ENCODE peak calls at places on chromosomes 4 and X, in five cellular contexts. One of them, this sample, is unnamed.

GRCh38 chr4:110904435-110905050 is 281.7 kb upstream of the PITX2 start:
- DNase-seq in Calu3: no peak
- DNase-seq in RWPE2: no peak
- DNase-seq in IMR-90: peak; percentile 8
- DNase-seq in nephron progenitor cell: no peak
- DNase-seq in this sample: no peak

GRCh38 chr4:77176606-77177005 is 19.6 kb downstream of the CCNG2 start:
- DNase-seq in nephron progenitor cell: no peak
- DNase-seq in Calu3: no peak
- DNase-seq in RWPE2: no peak
- DNase-seq in IMR-90: no peak
- DNase-seq in this sample: no peak

GRCh38 chr4:111360906-111361305 is 738.0 kb upstream of the PITX2 start:
- DNase-seq in IMR-90: peak; percentile 7
- DNase-seq in Calu3: no peak
- DNase-seq in RWPE2: no peak
- DNase-seq in nephron progenitor cell: no peak
- DNase-seq in this sample: no peak

GRCh38 chr4:113467581-113467980 is 294.0 kb downstream of the CAMK2D start:
- DNase-seq in Calu3: no peak
- DNase-seq in RWPE2: no peak
- DNase-seq in nephron progenitor cell: no peak
- DNase-seq in IMR-90: peak; percentile 68
- DNase-seq in this sample: no peak

GRCh38 chr4:126766266-126766665 is 866.5 kb upstream of the INTU start:
- DNase-seq in RWPE2: no peak
- DNase-seq in nephron progenitor cell: no peak
- DNase-seq in Calu3: no peak
- DNase-seq in IMR-90: peak; percentile 36
- DNase-seq in this sample: no peak

GRCh38 chrX:1222511-1223252 is 10.2 kb upstream of the CRLF2 start:
- DNase-seq in nephron progenitor cell: no peak
- DNase-seq in RWPE2: peak; percentile 9
- DNase-seq in Calu3: peak; percentile 11
- DNase-seq in IMR-90: no peak
- DNase-seq in this sample: no peak

GRCh38 chr4:38857354-38858096 is 908 bp upstream of the TLR6 start:
- DNase-seq in nephron progenitor cell: no peak
- DNase-seq in Calu3: peak; percentile 27
- DNase-seq in IMR-90: peak; percentile 94
- DNase-seq in RWPE2: no peak
- DNase-seq in this sample: no peak

GRCh38 chrX:18617351-18617750 is 54.6 kb downstream of the RS1 start:
- DNase-seq in IMR-90: peak; percentile 76
- DNase-seq in RWPE2: peak; percentile 53
- DNase-seq in Calu3: peak; percentile 67
- DNase-seq in nephron progenitor cell: no peak
- DNase-seq in this sample: no peak

GRCh38 chr4:80208606-80209005 is 11.3 kb downstream of the PRDM8 start:
- DNase-seq in nephron progenitor cell: no peak
- DNase-seq in IMR-90: peak; percentile 35
- DNase-seq in Calu3: no peak
- DNase-seq in RWPE2: no peak
- DNase-seq in this sample: no peak

GRCh38 chr4:89707467-89707866 is 129.5 kb downstream of the SNCA start:
- DNase-seq in Calu3: no peak
- DNase-seq in IMR-90: no peak
- DNase-seq in nephron progenitor cell: no peak
- DNase-seq in RWPE2: no peak
- DNase-seq in this sample: no peak

GRCh38 chrX:140712413-140713173 is 3.0 kb downstream of the LINC00632 start:
- DNase-seq in IMR-90: peak; percentile 55
- DNase-seq in nephron progenitor cell: peak; percentile 77
- DNase-seq in RWPE2: no peak
- DNase-seq in Calu3: no peak
- DNase-seq in this sample: peak; percentile 54

DNA sequence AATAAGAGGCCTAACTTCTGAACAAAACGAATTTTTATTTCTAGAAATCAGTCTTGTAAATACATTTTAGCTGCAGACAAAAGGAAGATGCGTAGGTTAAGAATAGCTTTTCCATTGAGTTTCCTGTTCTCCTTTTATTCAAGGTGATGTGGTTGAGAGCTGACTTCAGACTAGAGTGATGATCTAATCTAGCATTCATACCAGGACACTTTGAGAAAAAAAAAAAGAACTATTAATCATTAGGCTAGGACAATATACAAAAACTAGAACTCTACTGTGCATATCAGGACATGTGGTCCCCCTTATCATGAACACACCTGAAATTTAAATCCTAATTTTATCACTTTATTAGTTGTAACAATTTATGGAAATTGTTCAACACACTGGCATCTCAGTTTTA is 884.6 kb upstream of the EPHA5 start:
- DNase-seq in IMR-90: no peak
- DNase-seq in nephron progenitor cell: no peak
- DNase-seq in RWPE2: no peak
- DNase-seq in Calu3: no peak
- DNase-seq in this sample: no peak
- TF ChIP-seq CTCF in IMR-90: no peak
- TF ChIP-seq CTCF in nephron progenitor cell: no peak
- TF ChIP-seq CTCF in RWPE2: no peak
- TF ChIP-seq CTCF in Calu3: no peak
- TF ChIP-seq CTCF in this sample: no peak

GRCh38 chrX:14056201-14056600 is 26.5 kb upstream of the GEMIN8 start:
- DNase-seq in IMR-90: peak; percentile 2
- DNase-seq in nephron progenitor cell: no peak
- DNase-seq in RWPE2: no peak
- DNase-seq in Calu3: no peak
- DNase-seq in this sample: no peak

GRCh38 chrX:14050704-14051103 is 21.0 kb upstream of the GEMIN8 start:
- DNase-seq in IMR-90: peak; percentile 10
- DNase-seq in nephron progenitor cell: no peak
- DNase-seq in RWPE2: no peak
- DNase-seq in Calu3: no peak
- DNase-seq in this sample: no peak

GRCh38 chrX:14051416-14051815 is 21.7 kb upstream of the GEMIN8 start:
- DNase-seq in Calu3: no peak
- DNase-seq in nephron progenitor cell: no peak
- DNase-seq in IMR-90: no peak
- DNase-seq in RWPE2: no peak
- DNase-seq in this sample: no peak
- TF ChIP-seq CTCF in Calu3: no peak
- TF ChIP-seq CTCF in nephron progenitor cell: no peak
- TF ChIP-seq CTCF in IMR-90: no peak
- TF ChIP-seq CTCF in RWPE2: no peak
- TF ChIP-seq CTCF in this sample: no peak

DNA sequence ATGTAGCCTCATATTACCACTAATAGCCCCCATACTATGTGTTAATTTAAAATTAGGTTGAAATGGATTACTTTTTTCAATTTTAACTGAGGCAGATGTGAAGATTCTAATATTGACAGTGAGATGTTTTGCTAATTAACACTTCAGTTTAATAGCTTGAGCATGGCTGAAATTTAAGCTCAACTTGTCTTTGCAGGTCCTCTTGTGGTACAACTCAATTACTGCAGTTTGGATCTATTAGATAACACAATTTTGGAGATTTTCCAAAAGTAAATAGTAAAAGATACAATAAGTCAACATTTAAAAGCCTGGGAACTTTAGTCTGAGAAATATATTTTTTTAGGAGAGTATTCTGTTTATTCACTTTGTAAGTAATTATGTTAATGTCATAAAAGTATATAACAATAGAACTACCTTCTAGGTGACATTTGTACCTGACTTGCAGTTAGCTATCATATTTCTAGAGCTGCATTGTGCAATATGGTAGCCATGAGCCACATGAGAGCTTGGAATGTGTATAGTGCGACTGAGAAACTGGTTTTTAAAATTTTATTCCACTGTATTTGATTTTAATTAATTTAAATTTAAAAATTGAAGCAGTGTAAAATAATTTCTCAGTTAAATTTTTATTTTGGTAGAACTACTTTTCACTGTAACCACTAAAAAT is 73.1 kb upstream of the FMR1 start:
- DNase-seq in Calu3: no peak
- DNase-seq in IMR-90: no peak
- DNase-seq in RWPE2: no peak
- DNase-seq in nephron progenitor cell: no peak
- DNase-seq in this sample: no peak
- TF ChIP-seq CTCF in Calu3: peak; percentile 20
- TF ChIP-seq CTCF in IMR-90: no peak
- TF ChIP-seq CTCF in RWPE2: peak; percentile 32
- TF ChIP-seq CTCF in nephron progenitor cell: peak; percentile 59
- TF ChIP-seq CTCF in this sample: peak; percentile 62

GRCh38 chrX:40169193-40170086 is 71.7 kb upstream of the BCOR start:
- DNase-seq in nephron progenitor cell: peak; percentile 69
- DNase-seq in IMR-90: peak; percentile 75
- DNase-seq in Calu3: peak; percentile 78
- DNase-seq in RWPE2: no peak
- DNase-seq in this sample: peak; percentile 62
- TF ChIP-seq CTCF in nephron progenitor cell: peak; percentile 49
- TF ChIP-seq CTCF in IMR-90: peak; percentile 64
- TF ChIP-seq CTCF in Calu3: peak; percentile 51
- TF ChIP-seq CTCF in RWPE2: peak; percentile 17
- TF ChIP-seq CTCF in this sample: peak; percentile 65

GRCh38 chrX:70138622-70139021 is 5.4 kb downstream of the IGBP1 start:
- DNase-seq in nephron progenitor cell: no peak
- DNase-seq in Calu3: no peak
- DNase-seq in RWPE2: no peak
- DNase-seq in IMR-90: no peak
- DNase-seq in this sample: no peak

GRCh38 chrX:70139736-70140135 is 6.5 kb downstream of the IGBP1 start:
- DNase-seq in Calu3: no peak
- DNase-seq in IMR-90: no peak
- DNase-seq in nephron progenitor cell: no peak
- DNase-seq in RWPE2: no peak
- DNase-seq in this sample: no peak

GRCh38 chrX:70141373-70141772 is 8.1 kb downstream of the IGBP1 start:
- DNase-seq in Calu3: no peak
- DNase-seq in RWPE2: no peak
- DNase-seq in nephron progenitor cell: no peak
- DNase-seq in IMR-90: no peak
- DNase-seq in this sample: no peak
- TF ChIP-seq CTCF in Calu3: no peak
- TF ChIP-seq CTCF in RWPE2: no peak
- TF ChIP-seq CTCF in nephron progenitor cell: no peak
- TF ChIP-seq CTCF in IMR-90: no peak
- TF ChIP-seq CTCF in this sample: no peak

DNA sequence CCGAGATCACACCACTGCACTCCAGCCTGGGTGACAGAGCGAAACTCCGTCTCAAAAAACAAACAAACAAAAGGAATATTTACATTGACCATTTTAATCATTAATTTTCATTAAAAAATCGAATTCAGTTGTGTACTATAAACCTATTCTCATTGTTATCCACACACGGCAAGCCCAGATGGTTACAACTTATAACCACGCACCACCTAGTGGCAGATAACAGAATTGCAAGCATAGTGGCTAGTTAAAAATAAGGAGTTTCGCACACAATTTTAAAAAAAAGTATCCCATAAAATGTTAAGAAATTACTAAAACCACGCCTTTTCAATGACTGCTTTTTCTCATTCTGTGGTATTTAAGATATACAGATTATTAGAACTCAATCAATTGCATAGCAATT is 25.4 kb downstream of the MBNL3 start:
- DNase-seq in nephron progenitor cell: peak; percentile 9
- DNase-seq in IMR-90: peak; percentile 6
- DNase-seq in RWPE2: no peak
- DNase-seq in Calu3: no peak
- DNase-seq in this sample: no peak
- TF ChIP-seq CTCF in nephron progenitor cell: peak; percentile 53
- TF ChIP-seq CTCF in IMR-90: peak; percentile 36
- TF ChIP-seq CTCF in RWPE2: peak; percentile 21
- TF ChIP-seq CTCF in Calu3: peak; percentile 54
- TF ChIP-seq CTCF in this sample: peak; percentile 69

This sample was measured in neural crest cell.